ENCODE peak calls at places on chromosomes 4 and X, in seven cellular contexts. P is omental fat pad, F is GM19239, I is NCI-H510A, A is foreskin fibroblast, L is ELF-1, U is T-helper 1 cell. H is an unnamed sample.

GRCh38 chr4:78174931-78175330 is 117.8 kb downstream of the FRAS1 start:
- DNase-seq in P (no peak), F (no peak), I (no peak), A (no peak), L (peak), U (no peak), H (no peak)

GRCh38 chr4:177937051-177937450 is 494.8 kb upstream of the AGA start:
- DNase-seq in P (no peak), F (no peak), I (no peak), A (no peak), L (no peak), U (no peak), H (no peak)

GRCh38 chrX:23228950-23229448 is 105.7 kb upstream of the PTCHD1 start:
- DNase-seq in P (no peak), F (no peak), I (no peak), A (no peak), L (peak), U (no peak), H (no peak)

GRCh38 chrX:17038277-17038676 is 91.8 kb downstream of the REPS2 start:
- DNase-seq in P (no peak), F (no peak), I (peak), A (no peak), L (no peak), U (no peak), H (no peak)

GRCh38 chrX:49761481-49761880 is 65.7 kb upstream of the PAGE1 start:
- DNase-seq in P (no peak), F (peak), I (no peak), A (no peak), L (no peak), U (peak), H (peak)

GRCh38 chrX:119189115-119189514 is 47.0 kb upstream of the PGRMC1 start:
- DNase-seq in P (no peak), F (no peak), I (no peak), A (no peak), L (peak), U (no peak), H (no peak)

GRCh38 chr4:38078590-38079381 is 118.6 kb downstream of the PTTG2 start:
- DNase-seq in P (no peak), F (no peak), I (no peak), A (peak), L (no peak), U (no peak), H (no peak)

GRCh38 chr4:140298001-140298400 is 75.4 kb upstream of the SCOC start:
- DNase-seq in P (no peak), F (no peak), I (no peak), A (no peak), L (no peak), U (no peak), H (no peak)

GRCh38 chr4:924107-925096 is 7.7 kb downstream of the GAK start:
- DNase-seq in P (no peak), F (no peak), I (no peak), A (no peak), L (peak), U (peak), H (no peak)

H was measured in central memory CD4-positive, alpha-beta T cell.